ENCODE peak calls at places on chromosomes 1 and 21, in nine cellular contexts. X is foreskin keratinocyte, F is astrocyte of the spinal cord, Y is NCI-H2081, P is pancreas, G is NCI-H2171, S is GM12865, V is omental fat pad, K is Peyer's patch. D is an unnamed sample.

GRCh38 chr1:205248793-205249601 is 21.3 kb downstream of the TMCC2 start:
- DNase-seq in X (no peak), F (peak), Y (peak), P (peak), G (peak), S (no peak), V (no peak), K (peak), D (no peak)

GRCh38 chr1:26851106-26851684 is 11.8 kb upstream of the SFN start:
- DNase-seq in X (peak), F (no peak), Y (no peak), P (no peak), G (no peak), S (no peak), V (no peak), K (no peak), D (no peak)

GRCh38 chr1:228452194-228453021 is 34.8 kb upstream of the RNF187 start:
- DNase-seq in X (no peak), F (peak), Y (no peak), P (no peak), G (no peak), S (no peak), V (no peak), K (no peak), D (no peak)

GRCh38 chr1:209076688-209077087 is 506.8 kb upstream of the CAMK1G start:
- DNase-seq in X (peak), F (no peak), Y (no peak), P (no peak), G (peak), S (peak), V (no peak), K (no peak), D (peak)

GRCh38 chr1:53930932-53931331 is 14.6 kb downstream of the IFT25 start:
- DNase-seq in X (no peak), F (no peak), Y (no peak), P (no peak), G (no peak), S (no peak), V (no peak), K (no peak), D (no peak)

GRCh38 chr1:202656951-202657646 is 53.2 kb downstream of the SYT2 start:
- DNase-seq in X (peak), F (peak), Y (no peak), P (no peak), G (no peak), S (no peak), V (no peak), K (no peak), D (no peak)

GRCh38 chr21:44299085-44299457 is 782 bp upstream of the PFKL start:
- DNase-seq in X (no peak), F (peak), Y (no peak), P (no peak), G (no peak), S (peak), V (no peak), K (no peak), D (no peak)

GRCh38 chr1:93695411-93696005 is 13.9 kb upstream of the BCAR3 start:
- DNase-seq in X (no peak), F (no peak), Y (no peak), P (no peak), G (no peak), S (peak), V (no peak), K (no peak), D (no peak)

GRCh38 chr1:65904681-65905083 is 112.0 kb downstream of the PDE4B start:
- DNase-seq in X (peak), F (no peak), Y (no peak), P (no peak), G (no peak), S (no peak), V (no peak), K (no peak), D (no peak)

GRCh38 chr1:175504875-175505555 is 238.4 kb downstream of the TNR start:
- DNase-seq in X (no peak), F (no peak), Y (no peak), P (no peak), G (no peak), S (no peak), V (no peak), K (no peak), D (no peak)

GRCh38 chr1:218371927-218372672 is 27.0 kb downstream of the TGFB2 start:
- DNase-seq in X (no peak), F (peak), Y (no peak), P (no peak), G (no peak), S (no peak), V (no peak), K (no peak), D (no peak)

GRCh38 chr1:18643154-18644012 is 12.7 kb downstream of the PAX7 start:
- DNase-seq in X (peak), F (no peak), Y (no peak), P (no peak), G (no peak), S (no peak), V (no peak), K (no peak), D (no peak)

GRCh38 chr1:226596531-226597165 is 48.1 kb downstream of the STUM start:
- DNase-seq in X (no peak), F (no peak), Y (no peak), P (peak), G (no peak), S (no peak), V (no peak), K (peak), D (no peak)

GRCh38 chr1:48789903-48790302 is 13.2 kb upstream of the BEND5 start:
- DNase-seq in X (no peak), F (no peak), Y (no peak), P (no peak), G (no peak), S (peak), V (no peak), K (no peak), D (no peak)

GRCh38 chr1:111615874-111616715 is 3.5 kb upstream of the RAP1A start:
- DNase-seq in X (no peak), F (no peak), Y (no peak), P (no peak), G (no peak), S (peak), V (no peak), K (no peak), D (no peak)

GRCh38 chr1:147722114-147722513 is 38.3 kb downstream of the GJA5 start:
- DNase-seq in X (no peak), F (no peak), Y (no peak), P (no peak), G (no peak), S (no peak), V (no peak), K (no peak), D (no peak)

GRCh38 chr1:179251675-179252074 is 22.2 kb upstream of the ABL2 start:
- DNase-seq in X (peak), F (peak), Y (no peak), P (no peak), G (no peak), S (peak), V (no peak), K (no peak), D (no peak)

GRCh38 chr1:3876716-3877115 is 19.4 kb downstream of the DFFB start:
- DNase-seq in X (no peak), F (no peak), Y (no peak), P (no peak), G (no peak), S (no peak), V (no peak), K (no peak), D (no peak)

GRCh38 chr1:222928212-222928611 is 113.4 kb downstream of the DISP1 start:
- DNase-seq in X (peak), F (peak), Y (peak), P (peak), G (peak), S (no peak), V (peak), K (no peak), D (peak)

GRCh38 chr1:182784556-182785171 is 4.9 kb upstream of the NPL start:
- DNase-seq in X (peak), F (peak), Y (peak), P (no peak), G (peak), S (peak), V (no peak), K (no peak), D (no peak)

GRCh38 chr1:244054247-244054923 is 3.3 kb downstream of the ZBTB18 start:
- DNase-seq in X (no peak), F (no peak), Y (no peak), P (no peak), G (no peak), S (no peak), V (no peak), K (peak), D (no peak)

GRCh38 chr1:234691567-234691966 is 81.6 kb upstream of the IRF2BP2 start:
- DNase-seq in X (peak), F (peak), Y (no peak), P (no peak), G (no peak), S (no peak), V (no peak), K (no peak), D (no peak)